ENCODE peak calls at places on chromosomes 11 and 22, in seven cellular contexts. E is RWPE2, R is tibial nerve, S is adrenal gland, W is NT2/D1, D is neuronal stem cell, Y is mucosa of descending colon. I is an unnamed sample.

GRCh38 chr22:35399114-35399677 is 744 bp upstream of the MCM5 start:
- DNase-seq in Y (no peak), D (no peak), W (no peak), R (no peak), E (no peak), S (no peak), I (no peak)

GRCh38 chr22:21573750-21574494 is 6.4 kb downstream of the UBE2L3 start:
- DNase-seq in Y (no peak), D (no peak), W (no peak), S (no peak), R (no peak), E (no peak), I (no peak)

GRCh38 chr22:47914481-47915097 is 1152.1 kb downstream of the TBC1D22A start:
- DNase-seq in E (no peak), S (no peak), W (no peak), D (no peak), R (no peak), Y (no peak), I (no peak)

GRCh38 chr11:45450189-45450588 is 164.0 kb upstream of the SYT13 start:
- DNase-seq in D (no peak), R (no peak), S (no peak), W (no peak), E (no peak), Y (no peak), I (peak; percentile 54)

GRCh38 chr22:26616650-26617049 is 1.2 kb downstream of the CRYBB1 start:
- DNase-seq in W (no peak), S (no peak), Y (no peak), D (no peak), R (no peak), E (no peak), I (no peak)

GRCh38 chr22:44192811-44193536 is 12.2 kb downstream of the PARVG start:
- DNase-seq in W (no peak), S (no peak), D (no peak), E (no peak), Y (no peak), R (no peak), I (no peak)

GRCh38 chr11:61923166-61924015 is 6.0 kb upstream of the RAB3IL1 start:
- DNase-seq in D (no peak), Y (peak; percentile 63), E (no peak), W (peak; percentile 25), R (peak; percentile 79), S (peak; percentile 82), I (peak; percentile 19)

GRCh38 chr11:119344291-119345010 is 2.1 kb downstream of the MFRP start:
- DNase-seq in S (no peak), E (no peak), R (no peak), W (no peak), Y (no peak), D (no peak), I (peak; percentile 71)

GRCh38 chr11:640021-640706 is 3.1 kb downstream of the DRD4 start:
- DNase-seq in W (no peak), R (no peak), D (no peak), Y (no peak), E (no peak), S (peak; percentile 25), I (no peak)

GRCh38 chr22:23061471-23062280 is 8.6 kb upstream of the GNAZ start:
- DNase-seq in Y (peak; percentile 25), E (peak; percentile 36), W (no peak), R (no peak), S (peak; percentile 8), D (no peak), I (no peak)

GRCh38 chr11:114082767-114083181 is 23.3 kb downstream of the ZBTB16 start:
- DNase-seq in S (no peak), W (no peak), Y (no peak), E (no peak), D (no peak), R (no peak), I (no peak)

GRCh38 chr11:79228417-79228755 is 212.4 kb downstream of the TENM4 start:
- DNase-seq in S (no peak), E (no peak), Y (no peak), R (no peak), W (no peak), D (no peak), I (no peak)

GRCh38 chr11:72369786-72370185 is 64.5 kb downstream of the CLPB start:
- DNase-seq in E (no peak), S (no peak), W (no peak), Y (no peak), R (no peak), D (no peak), I (no peak)

DNA sequence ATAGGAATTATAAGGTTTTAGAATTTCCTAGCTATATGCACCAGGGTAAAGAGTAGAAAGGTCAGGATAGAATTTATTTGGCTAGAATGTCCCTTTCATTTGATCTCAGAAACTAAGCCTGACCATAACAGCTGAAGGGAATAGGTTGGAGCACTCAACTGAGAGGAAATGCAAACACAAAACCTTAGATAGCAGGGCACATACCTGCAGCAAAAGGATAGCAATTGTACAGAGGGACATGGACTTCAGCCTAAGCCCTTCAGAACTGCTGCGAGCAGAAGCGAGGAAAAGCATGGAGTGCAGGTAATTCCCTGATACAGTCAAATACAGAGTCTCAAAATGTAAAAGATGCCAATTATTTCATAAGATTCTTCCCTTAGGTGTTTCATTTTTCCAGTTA is 211.0 kb upstream of the DDI1 start:
- DNase-seq in D (no peak), W (no peak), R (no peak), S (no peak), E (no peak), Y (no peak), I (no peak)
- H3K9me3 ChIP-seq in D (peaks cover 7% of the 10 kb centered on the region), W (no peaks in the 10 kb centered on the region), R (no peaks in the 10 kb centered on the region), S (no peaks in the 10 kb centered on the region), E (no peaks in the 10 kb centered on the region), Y (no peaks in the 10 kb centered on the region), I (no peaks in the 10 kb centered on the region)

DNA sequence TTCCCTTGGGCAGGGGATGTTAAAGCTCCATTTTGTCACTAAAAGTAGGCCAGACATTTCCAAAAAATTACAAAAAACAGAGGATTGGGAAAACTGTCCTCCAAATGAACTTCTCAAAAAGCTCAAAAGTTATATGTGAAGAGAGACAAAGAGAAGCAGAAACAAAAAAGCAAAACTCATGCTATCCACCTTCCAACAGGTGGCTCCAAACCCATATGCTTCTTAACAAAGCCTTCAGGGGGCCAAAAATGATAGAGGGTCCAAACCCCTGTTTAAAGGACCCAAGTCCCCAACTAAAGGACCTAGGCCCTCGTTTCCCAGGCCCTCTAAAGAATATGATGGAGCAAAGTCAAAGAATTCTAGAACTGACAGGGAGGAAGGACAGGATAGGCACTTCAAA is 146.7 kb downstream of the AASDHPPT start:
- DNase-seq in Y (no peak), S (no peak), W (no peak), R (no peak), E (no peak), D (no peak), I (no peak)
- H3K9me3 ChIP-seq in Y (peaks cover 34% of the 10 kb centered on the region), S (no peaks in the 10 kb centered on the region), W (peaks cover 15% of the 10 kb centered on the region), R (no peaks in the 10 kb centered on the region), E (no peaks in the 10 kb centered on the region), D (no peaks in the 10 kb centered on the region), I (no peaks in the 10 kb centered on the region)

GRCh38 chr11:122979103-122979814 is 2.4 kb downstream of the BSX start:
- DNase-seq in R (no peak), S (no peak), D (no peak), W (no peak), Y (no peak), E (no peak), I (no peak)

GRCh38 chr11:122976396-122976733 is 5.3 kb downstream of the BSX start:
- DNase-seq in Y (no peak), D (no peak), W (no peak), R (no peak), E (no peak), S (no peak), I (no peak)

GRCh38 chr11:122978303-122978620 is 3.4 kb downstream of the BSX start:
- DNase-seq in R (no peak), D (no peak), W (no peak), E (no peak), S (no peak), Y (no peak), I (no peak)

GRCh38 chr11:122977455-122978302 is 4.0 kb downstream of the BSX start:
- DNase-seq in E (no peak), R (no peak), W (no peak), D (peak; percentile 44), Y (no peak), S (no peak), I (no peak)

DNA sequence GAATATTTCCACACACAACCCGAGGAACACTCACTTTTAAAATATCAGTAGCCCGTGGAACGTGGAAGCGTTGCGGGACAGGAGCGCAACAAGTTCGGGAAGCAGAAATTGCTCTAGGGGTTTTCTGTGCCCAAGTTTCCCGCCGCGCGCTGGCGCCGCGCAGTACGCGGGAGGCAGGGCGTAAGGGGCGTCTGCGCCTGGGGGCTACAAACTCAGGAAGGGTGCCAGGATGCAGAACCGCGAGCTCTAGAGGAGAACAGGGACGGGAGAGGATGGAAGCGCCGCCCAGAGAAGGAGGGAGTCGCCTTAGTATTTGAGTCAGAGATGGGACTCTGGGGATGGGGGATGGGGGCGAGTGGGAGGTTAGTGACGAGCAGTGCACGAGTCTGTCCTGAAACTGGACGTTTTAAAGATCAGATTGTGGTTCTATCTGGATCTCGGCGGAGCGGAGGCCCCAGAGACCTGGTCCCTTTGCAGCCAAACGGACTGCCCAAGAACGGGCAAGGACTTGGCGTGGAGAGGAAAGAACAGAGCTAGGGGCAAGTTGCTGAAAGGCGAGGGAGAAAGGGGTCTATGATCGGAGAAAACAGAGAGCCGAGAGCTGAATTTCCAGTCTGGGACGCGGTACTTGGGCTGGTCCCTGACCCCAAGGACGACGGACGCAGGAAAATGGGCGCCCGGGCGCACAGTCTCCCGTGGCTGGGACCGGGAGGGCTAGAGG is 4.7 kb downstream of the BSX start:
- DNase-seq in Y (no peak), D (peak; percentile 39), W (no peak), S (no peak), E (no peak), R (no peak), I (no peak)
- H3K9me3 ChIP-seq in Y (no peaks in the 10 kb centered on the region), D (no peaks in the 10 kb centered on the region), W (no peaks in the 10 kb centered on the region), S (no peaks in the 10 kb centered on the region), E (no peaks in the 10 kb centered on the region), R (no peaks in the 10 kb centered on the region), I (no peaks in the 10 kb centered on the region)

GRCh38 chr22:49525366-49525765 is 302.3 kb downstream of the BRD1 start:
- DNase-seq in Y (no peak), R (no peak), D (no peak), W (no peak), S (no peak), E (no peak), I (no peak)

GRCh38 chr22:49530671-49531532 is 296.8 kb downstream of the BRD1 start:
- DNase-seq in D (no peak), R (no peak), S (no peak), E (no peak), W (no peak), Y (no peak), I (no peak)

GRCh38 chr22:49527611-49528419 is 299.9 kb downstream of the BRD1 start:
- DNase-seq in E (no peak), S (no peak), R (no peak), D (no peak), W (no peak), Y (no peak), I (no peak)

GRCh38 chr22:49525776-49526535 is 301.7 kb downstream of the BRD1 start:
- DNase-seq in W (no peak), S (no peak), R (no peak), Y (no peak), D (no peak), E (no peak), I (no peak)

GRCh38 chr22:49528420-49528720 is 299.3 kb downstream of the BRD1 start:
- DNase-seq in E (no peak), W (no peak), D (no peak), R (no peak), S (no peak), Y (no peak), I (no peak)
- H3K9me3 ChIP-seq in E (no peaks in the 10 kb centered on the region), W (peaks cover 4% of the 10 kb centered on the region), D (no peaks in the 10 kb centered on the region), R (no peaks in the 10 kb centered on the region), S (no peaks in the 10 kb centered on the region), Y (no peaks in the 10 kb centered on the region), I (no peaks in the 10 kb centered on the region)

I was measured in MG63.